ENCODE peak calls at places on chromosomes 12 and 14, in four cellular contexts. L is cardiac muscle cell; W is AG08395; Q is activated CD8-positive, alpha-beta memory T cell treated with anti-CD3 and anti-CD28 coated beads, Interleukin-2, amount 50 U/mL, for 48 hours. P is an unnamed sample.

GRCh38 chr14:61456720-61457119 is 135.3 kb downstream of the PRKCH start:
- DNase-seq in W (peak), Q (peak), L (peak), P (peak)

GRCh38 chr14:20179880-20180279 is 10.8 kb upstream of the OR11G2 start:
- DNase-seq in Q (no peak), W (no peak), L (no peak), P (no peak)

GRCh38 chr12:92191061-92191460 is 45.4 kb upstream of the BTG1 start:
- DNase-seq in Q (no peak), W (no peak), L (no peak), P (no peak)

GRCh38 chr14:73761621-73762355 is 47.6 kb upstream of the PNMA1 start:
- DNase-seq in W (no peak), Q (no peak), L (no peak), P (no peak)

GRCh38 chr12:26833692-26834168 is 736 bp upstream of the ITPR2 start:
- DNase-seq in W (no peak), Q (peak), L (peak), P (peak)

GRCh38 chr12:92275443-92276154 is 130.0 kb upstream of the BTG1 start:
- DNase-seq in Q (no peak), L (no peak), W (no peak), P (no peak)

GRCh38 chr14:42334931-42335330 is 728.3 kb downstream of the LRFN5 start:
- DNase-seq in W (no peak), L (no peak), Q (no peak), P (no peak)

GRCh38 chr14:73913256-73913655 is 26.6 kb downstream of the ZNF410 start:
- DNase-seq in Q (no peak), W (no peak), L (peak), P (no peak)

GRCh38 chr14:96243785-96244184 is 12.2 kb upstream of the BDKRB1 start:
- DNase-seq in Q (no peak), W (peak), L (no peak), P (no peak)

GRCh38 chr14:64478634-64479250 is 13.4 kb downstream of the AKAP5 start:
- DNase-seq in L (no peak), W (peak), Q (no peak), P (no peak)